ENCODE peak calls at places on chromosomes 12 and 14, in ten cellular contexts. O is H9, I is upper lobe of right lung, Z is right lobe of liver, B is OCI-LY7, X is psoas muscle, M is lung, Q is K562, K is heart left ventricle, E is ovary. A is an unnamed sample. For H3K9me3, the result is how much of the 10 kb centered on the place peaks cover.

GRCh38 chr12:46303039-46303666 is 34.3 kb upstream of the SLC38A1 start:
- DNase-seq in Q (peak), X (no peak), E (no peak), M (peak), K (no peak), Z (no peak), B (peak), I (no peak), O (no peak), A (peak)

GRCh38 chr12:6700646-6701051 is at the start of gene PIANP:
- DNase-seq in X (no peak), K (peak), I (peak), Z (no peak), O (peak), M (no peak), B (peak), Q (peak), E (peak), A (peak)

GRCh38 chr14:85090681-85091080 is 439.3 kb upstream of the FLRT2 start:
- DNase-seq in B (no peak), K (no peak), O (no peak), I (no peak), Q (no peak), E (no peak), Z (no peak), X (no peak), M (no peak), A (no peak)

GRCh38 chr12:93007539-93007938 is 78.4 kb upstream of the EEA1 start:
- DNase-seq in O (no peak), K (no peak), M (no peak), Q (no peak), Z (no peak), E (no peak), I (no peak), X (no peak), B (no peak), A (no peak)

GRCh38 chr12:27852742-27853141 is 72.7 kb upstream of the MANSC4 start:
- DNase-seq in B (no peak), X (no peak), K (no peak), Q (peak), O (no peak), M (no peak), I (no peak), Z (no peak), E (no peak), A (no peak)

GRCh38 chr14:68506021-68506644 is 286.7 kb downstream of the ZFP36L1 start:
- DNase-seq in Z (no peak), K (peak), B (peak), O (no peak), X (no peak), I (peak), Q (no peak), M (no peak), E (peak), A (no peak)

GRCh38 chr14:22606380-22606779 is 8.3 kb downstream of the ABHD4 start:
- DNase-seq in I (no peak), E (no peak), K (no peak), Z (no peak), M (no peak), O (no peak), B (no peak), Q (no peak), X (no peak), A (no peak)

GRCh38 chr14:23057757-23058653 is 685 bp upstream of the CDH24 start:
- DNase-seq in O (peak), X (peak), I (peak), E (peak), Z (peak), Q (peak), M (peak), B (peak), K (peak), A (peak)

GRCh38 chr12:88723219-88723618 is 142.9 kb upstream of the KITLG start:
- DNase-seq in E (no peak), Q (no peak), I (no peak), Z (no peak), X (no peak), M (no peak), O (no peak), B (no peak), K (no peak), A (no peak)

GRCh38 chr14:64298773-64299172 is 4.6 kb upstream of the ESR2 start:
- DNase-seq in E (no peak), Z (no peak), B (peak), M (no peak), O (no peak), Q (no peak), K (no peak), I (no peak), X (no peak), A (no peak)

GRCh38 chr12:48936379-48936979 is 11.2 kb upstream of the FKBP11 start:
- DNase-seq in K (peak), B (peak), Z (peak), O (peak), M (peak), I (peak), Q (peak), X (peak), E (peak), A (peak)

GRCh38 chr12:3275171-3276041 is 198.2 kb downstream of the TSPAN9 start:
- DNase-seq in E (peak), B (peak), I (peak), M (peak), Z (peak), Q (peak), X (peak), O (peak), K (peak), A (peak)

GRCh38 chr14:104448321-104448720 is 131.2 kb upstream of the C14orf180 start:
- DNase-seq in B (no peak), Z (no peak), E (no peak), X (no peak), Q (no peak), K (no peak), I (no peak), O (no peak), M (peak), A (no peak)

GRCh38 chr14:96100171-96101064 is 61.3 kb downstream of the C14orf132 start:
- DNase-seq in Q (peak), E (peak), I (peak), X (peak), O (peak), B (peak), Z (peak), K (peak), M (peak), A (peak)

GRCh38 chr12:91633734-91634357 is 451.2 kb upstream of the DCN start:
- DNase-seq in Q (peak), M (no peak), K (no peak), Z (no peak), X (peak), O (peak), B (no peak), I (no peak), E (no peak), A (no peak)

GRCh38 chr12:114678718-114679117 is 5.3 kb downstream of the TBX3 start:
- DNase-seq in Z (no peak), B (no peak), M (no peak), K (no peak), E (no peak), Q (no peak), X (no peak), I (no peak), O (no peak), A (no peak)

GRCh38 chr12:132353811-132354210 is 24.4 kb upstream of the GALNT9 start:
- DNase-seq in Q (no peak), I (no peak), Z (no peak), E (no peak), O (no peak), M (no peak), K (no peak), X (peak), B (no peak), A (no peak)

GRCh38 chr12:125434131-125434530 is 368.9 kb downstream of the AACS start:
- DNase-seq in K (no peak), B (no peak), Z (no peak), O (peak), M (no peak), E (no peak), Q (no peak), I (no peak), X (no peak), A (no peak)

GRCh38 chr14:73232984-73233383 is 4.3 kb upstream of the PAPLN start:
- DNase-seq in M (no peak), Q (no peak), E (no peak), B (no peak), Z (no peak), I (no peak), O (no peak), X (peak), K (no peak), A (no peak)

GRCh38 chr12:114853003-114853529 is 169.1 kb upstream of the TBX3 start:
- DNase-seq in E (no peak), M (no peak), B (no peak), K (no peak), Q (no peak), I (no peak), Z (no peak), O (no peak), X (no peak), A (no peak)

GRCh38 chr12:122395319-122395718 is 27.1 kb downstream of the CLIP1 start:
- DNase-seq in M (no peak), E (no peak), X (no peak), I (no peak), B (no peak), O (no peak), K (no peak), Q (no peak), Z (no peak), A (no peak)

GRCh38 chr12:6169107-6169440 is 31.1 kb upstream of the CD9 start:
- DNase-seq in Z (no peak), M (no peak), O (no peak), Q (no peak), K (no peak), B (no peak), X (no peak), E (peak), I (peak), A (no peak)

GRCh38 chr14:49961270-49962222 is 68.7 kb downstream of the ARF6 start:
- DNase-seq in E (no peak), K (no peak), B (peak), Q (no peak), Z (no peak), O (no peak), M (no peak), X (no peak), I (no peak), A (no peak)

GRCh38 chr12:52205584-52206308 is 13.9 kb upstream of the KRT80 start:
- DNase-seq in X (no peak), O (no peak), Z (no peak), I (no peak), M (no peak), Q (no peak), E (no peak), K (no peak), B (no peak), A (no peak)
- TF ChIP-seq CTCF in X (no peak), O (no peak), Z (no peak), I (no peak), M (no peak), Q (no peak), E (no peak), K (no peak), B (no peak), A (no peak)

DNA sequence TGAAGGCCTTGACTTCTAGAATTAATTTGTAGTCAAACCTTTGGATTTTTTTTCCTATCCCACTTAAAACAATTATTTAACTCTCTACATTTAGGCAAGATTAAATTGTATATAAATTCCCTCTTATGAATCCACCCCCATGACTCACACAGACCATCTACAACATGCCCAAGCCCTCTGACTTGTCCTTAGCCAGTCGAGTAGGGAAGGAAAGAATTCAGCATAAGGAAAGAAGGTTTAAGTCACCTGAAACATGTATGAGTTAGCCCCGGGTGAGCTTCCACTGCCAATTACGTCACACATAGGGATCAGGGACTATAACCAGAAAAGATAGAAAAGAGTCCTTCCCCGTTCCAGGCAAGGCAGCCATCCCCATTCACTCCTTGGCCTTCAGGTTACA is 14.9 kb upstream of the RESF1 start:
- DNase-seq in K (no peak), B (no peak), O (no peak), Z (no peak), I (no peak), E (no peak), Q (no peak), X (no peak), M (no peak), A (no peak)
- H3K9me3 ChIP-seq in K (under half), B (half or more), O (under half), Z (under half), I (under half), E (under half), Q (under half), X (under half), M (under half), A (under half)

DNA sequence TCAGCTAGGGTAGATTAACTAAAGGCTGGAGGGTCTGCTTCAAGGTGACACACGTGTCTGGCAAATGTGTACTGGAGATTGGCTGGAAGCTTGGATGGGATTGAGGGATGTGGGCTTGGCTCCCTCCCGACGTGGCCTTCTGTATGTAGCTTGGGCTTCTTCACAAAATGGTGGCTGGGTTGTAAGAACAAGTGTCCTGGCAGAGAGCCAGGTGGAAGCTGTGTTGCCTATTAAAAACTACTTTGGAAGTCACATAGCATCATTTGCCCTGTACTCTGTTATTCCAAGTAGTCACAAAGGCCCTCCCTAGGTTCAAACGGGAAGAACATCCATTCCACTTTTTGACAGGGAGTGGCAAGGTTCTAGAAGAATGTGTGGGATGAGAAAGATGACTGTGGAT is 174.1 kb upstream of the PRICKLE1 start:
- DNase-seq in Z (no peak), K (no peak), B (no peak), E (no peak), O (no peak), Q (no peak), M (no peak), X (no peak), I (no peak), A (no peak)
- TF ChIP-seq CTCF in Z (no peak), K (no peak), B (no peak), E (no peak), O (no peak), Q (no peak), M (no peak), X (no peak), I (no peak), A (no peak)

DNA sequence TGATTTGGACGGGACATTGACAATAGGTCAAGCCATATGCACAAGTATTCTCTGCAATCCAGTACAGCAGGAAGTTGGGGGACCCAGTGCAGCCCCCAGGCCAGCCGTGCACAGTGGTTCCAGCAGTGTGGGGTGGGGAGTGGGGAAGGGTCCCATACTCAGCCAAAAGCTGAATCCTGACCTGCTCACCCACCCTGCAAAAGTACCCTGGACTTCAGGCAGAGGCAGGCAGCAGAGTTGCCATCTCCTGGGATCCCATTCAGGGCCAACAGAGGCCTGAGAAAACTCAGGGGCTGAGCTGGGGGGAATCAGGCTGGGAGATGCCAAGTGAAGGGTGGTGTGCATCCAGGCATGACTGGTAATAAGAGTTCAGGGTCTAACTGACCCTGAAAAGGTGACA is 83.9 kb downstream of the ALG10 start:
- DNase-seq in Z (no peak), M (no peak), Q (no peak), K (no peak), X (no peak), B (no peak), O (no peak), E (no peak), I (no peak), A (no peak)
- H3K9me3 ChIP-seq in Z (under half), M (under half), Q (under half), K (under half), X (under half), B (under half), O (under half), E (under half), I (under half), A (under half)